ENCODE peak calls at places on chromosomes 16 and 17, in eight cellular contexts. N, M, I, J, C, H, R and L are unnamed samples.

GRCh38 chr17:55421179-55421934 is at the start of gene MMD:
- DNase-seq in N (peak; percentile 45), M (no peak), I (no peak), J (no peak), C (peak; percentile 59), H (peak; percentile 29), R (peak; percentile 26), L (no peak)

GRCh38 chr16:81461243-81461642 is 16.6 kb downstream of the CMIP start:
- DNase-seq in N (no peak), M (no peak), I (no peak), J (no peak), C (no peak), H (no peak), R (no peak), L (no peak)

GRCh38 chr16:90078594-90078895 is 1.4 kb upstream of the PRDM7 start:
- DNase-seq in N (no peak), M (no peak), I (no peak), J (no peak), C (no peak), H (no peak), R (no peak), L (no peak)

GRCh38 chr17:43536236-43537088 is 9.7 kb downstream of the ETV4 start:
- DNase-seq in N (no peak), M (no peak), I (no peak), J (no peak), C (no peak), H (no peak), R (peak; percentile 57), L (no peak)

GRCh38 chr17:32319548-32319905 is 22.4 kb downstream of the C17orf75 start:
- DNase-seq in N (peak; percentile 71), M (peak; percentile 38), I (peak; percentile 87), J (peak; percentile 66), C (peak; percentile 80), H (peak; percentile 80), R (peak; percentile 75), L (peak; percentile 44)

GRCh38 chr16:5042574-5043171 is 8.9 kb upstream of the NAGPA start:
- DNase-seq in N (peak; percentile 9), M (peak; percentile 27), I (peak; percentile 22), J (no peak), C (no peak), H (no peak), R (no peak), L (no peak)

GRCh38 chr17:71505200-71505599 is 615.6 kb upstream of the SOX9 start:
- DNase-seq in N (no peak), M (no peak), I (no peak), J (no peak), C (no peak), H (no peak), R (no peak), L (no peak)

GRCh38 chr16:12507366-12507765 is 296.3 kb downstream of the CPPED1 start:
- DNase-seq in N (no peak), M (no peak), I (no peak), J (no peak), C (no peak), H (no peak), R (no peak), L (no peak)

GRCh38 chr17:55845385-55845784 is 94.5 kb downstream of the PCTP start:
- DNase-seq in N (peak; percentile 47), M (no peak), I (peak; percentile 74), J (no peak), C (peak; percentile 67), H (peak; percentile 56), R (peak; percentile 10), L (no peak)

GRCh38 chr17:67353161-67353560 is 13.2 kb downstream of the PSMD12 start:
- DNase-seq in N (no peak), M (no peak), I (no peak), J (no peak), C (no peak), H (no peak), R (no peak), L (no peak)

GRCh38 chr17:27384721-27385120 is 71.5 kb upstream of the KSR1 start:
- DNase-seq in N (no peak), M (no peak), I (no peak), J (no peak), C (no peak), H (no peak), R (no peak), L (no peak)
- H3K27ac ChIP-seq in N (no peak overlapping the region), M (no peak overlapping the region), I (no peak overlapping the region), J (no peak overlapping the region), C (peak overlapping the region; percentile 14), H (no peak overlapping the region), R (peak overlapping the region; percentile 84), L (no peak overlapping the region)

GRCh38 chr17:76123127-76123499 is 17.9 kb downstream of the FOXJ1 start:
- DNase-seq in N (no peak), M (no peak), I (no peak), J (no peak), C (no peak), H (no peak), R (no peak), L (no peak)
- H3K27me3 ChIP-seq in N (no peaks in the 10 kb centered on the region), M (no peaks in the 10 kb centered on the region), I (no peaks in the 10 kb centered on the region), J (no peaks in the 10 kb centered on the region), C (no peaks in the 10 kb centered on the region), H (no peaks in the 10 kb centered on the region), R (peaks cover 2% of the 10 kb centered on the region), L (no peaks in the 10 kb centered on the region)

GRCh38 chr17:73532441-73532901 is 111.8 kb downstream of the SDK2 start:
- DNase-seq in N (no peak), M (no peak), I (no peak), J (no peak), C (no peak), H (no peak), R (peak; percentile 34), L (no peak)
- H3K27ac ChIP-seq in N (no peak overlapping the region), M (no peak overlapping the region), I (no peak overlapping the region), J (no peak overlapping the region), C (no peak overlapping the region), H (no peak overlapping the region), R (no peak overlapping the region), L (no peak overlapping the region)

GRCh38 chr17:41656249-41657023 is 32.1 kb upstream of the KRT17 start:
- DNase-seq in N (peak; percentile 14), M (no peak), I (no peak), J (no peak), C (no peak), H (no peak), R (no peak), L (no peak)
- H3K27me3 ChIP-seq in N (no peaks in the 10 kb centered on the region), M (no peaks in the 10 kb centered on the region), I (no peaks in the 10 kb centered on the region), J (no peaks in the 10 kb centered on the region), C (no peaks in the 10 kb centered on the region), H (no peaks in the 10 kb centered on the region), R (no peaks in the 10 kb centered on the region), L (no peaks in the 10 kb centered on the region)

GRCh38 chr17:78398390-78398789 is 19.9 kb downstream of the PGS1 start:
- DNase-seq in N (no peak), M (no peak), I (no peak), J (no peak), C (no peak), H (no peak), R (no peak), L (no peak)
- H3K27ac ChIP-seq in N (peak overlapping the region; percentile 67), M (no peak overlapping the region), I (no peak overlapping the region), J (no peak overlapping the region), C (no peak overlapping the region), H (no peak overlapping the region), R (no peak overlapping the region), L (no peak overlapping the region)

DNA sequence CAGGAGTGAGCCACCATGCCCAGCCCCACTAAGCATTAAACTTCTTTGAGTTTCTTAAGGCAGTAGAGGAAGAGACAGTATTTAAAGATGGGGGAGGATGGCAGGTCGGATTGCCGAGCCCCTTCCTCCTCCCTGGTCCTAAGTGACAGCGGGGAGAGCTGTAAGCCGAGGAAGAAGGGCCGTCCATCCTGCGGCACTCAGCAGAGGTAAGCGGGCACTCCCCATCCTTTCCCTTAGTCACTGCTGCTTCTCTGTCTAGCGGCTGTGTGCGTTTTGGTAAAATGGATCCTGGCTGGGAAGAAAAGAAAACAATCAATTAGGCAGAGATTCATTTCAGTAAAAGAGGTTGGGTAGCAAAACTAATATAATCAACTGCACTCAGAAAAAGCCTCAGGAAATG is 13.9 kb downstream of the DNAAF1 start:
- DNase-seq in N (no peak), M (no peak), I (peak; percentile 13), J (no peak), C (no peak), H (no peak), R (no peak), L (no peak)
- H3K27me3 ChIP-seq in N (no peaks in the 10 kb centered on the region), M (peaks cover 13% of the 10 kb centered on the region), I (peaks cover 23% of the 10 kb centered on the region), J (peaks cover 4% of the 10 kb centered on the region), C (no peaks in the 10 kb centered on the region), H (no peaks in the 10 kb centered on the region), R (peaks cover 3% of the 10 kb centered on the region), L (no peaks in the 10 kb centered on the region)

GRCh38 chr17:61405686-61406542 is 6.3 kb downstream of the TBX2 start:
- DNase-seq in N (peak; percentile 24), M (no peak), I (peak; percentile 59), J (no peak), C (peak; percentile 47), H (no peak), R (no peak), L (no peak)
- H3K27ac ChIP-seq in N (peak overlapping the region; percentile 66), M (no peak overlapping the region), I (peak overlapping the region; percentile 91), J (no peak overlapping the region), C (no peak overlapping the region), H (peak overlapping the region; percentile 90), R (no peak overlapping the region), L (no peak overlapping the region)

GRCh38 chr17:45342871-45343526 is 26.2 kb upstream of the MAP3K14 start:
- DNase-seq in N (no peak), M (no peak), I (peak; percentile 21), J (no peak), C (no peak), H (no peak), R (no peak), L (no peak)

GRCh38 chr17:45347451-45347850 is 30.6 kb upstream of the MAP3K14 start:
- DNase-seq in N (no peak), M (no peak), I (no peak), J (no peak), C (no peak), H (no peak), R (no peak), L (no peak)

GRCh38 chr17:45345554-45346254 is 28.9 kb upstream of the MAP3K14 start:
- DNase-seq in N (no peak), M (no peak), I (no peak), J (no peak), C (no peak), H (no peak), R (no peak), L (no peak)

GRCh38 chr17:45345246-45345553 is 28.4 kb upstream of the MAP3K14 start:
- DNase-seq in N (no peak), M (no peak), I (peak; percentile 20), J (no peak), C (no peak), H (no peak), R (no peak), L (no peak)

DNA sequence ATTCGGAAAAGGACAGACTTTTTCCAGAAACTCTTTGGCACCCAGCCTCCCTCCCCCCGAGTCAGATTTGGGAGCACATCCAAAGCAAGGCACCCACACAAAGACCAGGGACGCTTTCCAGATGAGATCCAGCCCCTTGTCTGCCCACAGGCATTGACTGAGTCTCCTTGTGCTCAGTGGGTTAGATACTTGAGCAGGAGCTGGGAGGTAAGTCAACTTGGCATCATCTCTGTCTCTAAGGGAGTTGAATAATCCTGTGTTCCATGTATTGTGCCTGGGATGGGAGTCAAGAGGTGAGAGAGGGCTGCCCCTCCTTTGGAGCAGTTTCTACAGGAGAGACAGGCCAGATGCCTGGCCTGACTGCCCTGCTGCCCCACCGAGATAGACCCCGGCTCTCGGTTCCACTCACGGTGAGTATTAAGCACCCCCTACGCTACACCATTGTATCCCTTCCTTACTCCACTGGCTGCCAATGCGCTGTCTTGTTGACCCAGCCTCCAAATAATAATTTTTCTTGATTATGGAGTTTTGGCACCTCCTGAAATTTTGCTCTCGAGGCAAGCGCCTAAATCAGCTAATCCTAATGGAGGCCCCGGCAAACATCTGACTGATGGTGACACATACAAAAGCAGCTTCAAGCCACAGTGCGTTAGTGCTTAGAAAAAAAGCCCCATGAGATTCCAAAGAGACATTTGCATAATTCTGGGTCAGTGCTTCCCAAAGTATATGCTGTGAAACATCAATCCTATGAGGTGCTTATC is 29.6 kb upstream of the MAP3K14 start:
- DNase-seq in N (no peak), M (no peak), I (peak; percentile 45), J (no peak), C (no peak), H (peak; percentile 53), R (no peak), L (no peak)
- H3K27me3 ChIP-seq in N (no peaks in the 10 kb centered on the region), M (no peaks in the 10 kb centered on the region), I (no peaks in the 10 kb centered on the region), J (no peaks in the 10 kb centered on the region), C (no peaks in the 10 kb centered on the region), H (no peaks in the 10 kb centered on the region), R (no peaks in the 10 kb centered on the region), L (no peaks in the 10 kb centered on the region)